ENCODE peak calls at places on chromosomes 12 and 14, in nine cellular contexts. U is stomach, H is spleen, I is astrocyte, E is breast epithelium, Z is body of pancreas, D is IMR-90, Q is endodermal cell, S is psoas muscle. J is an unnamed sample.

GRCh38 chr12:23028158-23028802 is 403.3 kb downstream of the ETNK1 start:
- DNase-seq in I (no peak), S (no peak), E (no peak), D (peak; percentile 12), Z (no peak), U (no peak), Q (peak; percentile 53), H (no peak), J (peak; percentile 82)

GRCh38 chr14:55580401-55581010 is 499 bp downstream of the KTN1 start:
- DNase-seq in Q (peak; percentile 80), I (no peak), H (peak; percentile 93), U (peak; percentile 36), S (peak; percentile 64), Z (peak; percentile 47), E (peak; percentile 19), D (no peak), J (no peak)

GRCh38 chr14:33062476-33062875 is 123.8 kb downstream of the NPAS3 start:
- DNase-seq in Z (peak; percentile 4), H (no peak), I (no peak), E (no peak), D (no peak), S (no peak), U (no peak), Q (no peak), J (no peak)

GRCh38 chr12:12025799-12026386 is 44.8 kb upstream of the BCL2L14 start:
- DNase-seq in I (no peak), Z (no peak), D (no peak), U (no peak), S (no peak), E (no peak), H (no peak), Q (peak; percentile 13), J (no peak)

GRCh38 chr14:46147486-46147885 is 504.1 kb downstream of the RPL10L start:
- DNase-seq in Q (no peak), U (no peak), D (no peak), H (no peak), Z (no peak), I (no peak), S (no peak), E (no peak), J (no peak)

GRCh38 chr14:52380294-52380693 is 66.2 kb downstream of the PTGER2 start:
- DNase-seq in H (no peak), Z (no peak), I (peak; percentile 64), S (no peak), D (peak; percentile 75), E (no peak), Q (no peak), U (no peak), J (peak; percentile 23)

GRCh38 chr12:112005419-112006395 is 7.3 kb downstream of the TMEM116 start:
- DNase-seq in Z (peak; percentile 65), S (no peak), E (peak; percentile 70), D (peak; percentile 46), I (no peak), H (no peak), Q (peak; percentile 91), U (peak; percentile 67), J (no peak)

GRCh38 chr14:59895721-59896120 is 24.2 kb upstream of the LRRC9 start:
- DNase-seq in Q (no peak), E (no peak), D (no peak), I (no peak), S (no peak), Z (no peak), U (no peak), H (no peak), J (no peak)

GRCh38 chr12:58288191-58288590 is 346.8 kb downstream of the ATP23 start:
- DNase-seq in D (peak; percentile 67), H (no peak), S (no peak), U (no peak), Z (no peak), E (peak; percentile 18), I (peak; percentile 71), Q (no peak), J (no peak)

GRCh38 chr12:1836854-1837411 is 16.6 kb downstream of the LRTM2 start:
- DNase-seq in E (peak; percentile 22), D (no peak), H (peak; percentile 66), U (no peak), Z (no peak), Q (no peak), I (no peak), S (peak; percentile 4), J (no peak)

GRCh38 chr12:120249875-120250795 is 15.4 kb downstream of the PXN start:
- DNase-seq in D (no peak), Z (peak; percentile 49), U (no peak), Q (peak; percentile 47), I (no peak), H (peak; percentile 81), S (peak; percentile 88), E (no peak), J (peak; percentile 7)

GRCh38 chr12:49019435-49020317 is 1.1 kb upstream of the PRKAG1 start:
- DNase-seq in Q (peak; percentile 87), I (no peak), H (no peak), S (no peak), Z (peak; percentile 38), D (peak; percentile 23), E (no peak), U (no peak), J (peak; percentile 4)

GRCh38 chr14:57179273-57179672 is 89.4 kb downstream of the EXOC5 start:
- DNase-seq in D (no peak), E (no peak), I (no peak), U (no peak), H (no peak), S (no peak), Z (no peak), Q (peak; percentile 55), J (no peak)

DNA sequence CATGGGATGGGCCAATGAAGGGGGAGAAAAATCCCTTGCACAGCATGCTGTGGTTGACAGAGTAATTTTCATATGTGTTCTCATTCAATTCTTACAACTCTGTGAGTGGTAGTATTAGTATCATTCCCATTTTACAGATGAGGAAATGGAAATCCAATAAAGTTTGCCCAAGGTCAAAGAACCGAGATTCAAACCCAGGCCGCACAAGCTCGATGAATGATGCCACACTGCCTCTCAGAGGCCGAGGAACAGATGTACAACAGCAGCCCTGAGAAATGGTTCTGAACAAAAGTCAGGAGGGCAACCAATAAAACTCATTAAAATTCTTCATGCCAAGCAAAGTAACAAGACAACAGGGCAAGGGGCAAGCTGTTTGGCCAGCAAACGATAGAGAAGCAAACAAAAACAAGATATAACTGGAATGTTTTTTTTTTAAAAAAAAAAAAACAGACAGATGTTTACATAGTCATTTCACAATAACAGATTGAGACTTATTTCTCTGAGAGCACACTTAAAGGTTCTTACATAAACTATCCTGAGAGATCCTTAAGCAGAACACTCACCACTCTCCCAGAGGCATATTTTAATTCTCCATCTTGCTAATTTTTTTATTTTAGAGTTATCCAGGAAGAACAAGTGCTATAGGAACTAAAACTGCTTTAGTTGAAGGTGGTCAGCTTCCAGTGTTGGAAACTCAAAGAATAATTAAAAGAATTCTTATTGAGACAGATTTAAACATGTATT is 85.8 kb downstream of the EXOC5 start:
- DNase-seq in Q (peak; percentile 78), E (no peak), D (peak; percentile 2), H (no peak), Z (peak; percentile 6), U (no peak), S (no peak), I (no peak), J (no peak)
- TF ChIP-seq CTCF in Q (peak; percentile 91), E (no peak), D (peak; percentile 31), H (no peak), Z (peak; percentile 10), U (no peak), S (no peak), I (peak; percentile 18), J (peak; percentile 60)

DNA sequence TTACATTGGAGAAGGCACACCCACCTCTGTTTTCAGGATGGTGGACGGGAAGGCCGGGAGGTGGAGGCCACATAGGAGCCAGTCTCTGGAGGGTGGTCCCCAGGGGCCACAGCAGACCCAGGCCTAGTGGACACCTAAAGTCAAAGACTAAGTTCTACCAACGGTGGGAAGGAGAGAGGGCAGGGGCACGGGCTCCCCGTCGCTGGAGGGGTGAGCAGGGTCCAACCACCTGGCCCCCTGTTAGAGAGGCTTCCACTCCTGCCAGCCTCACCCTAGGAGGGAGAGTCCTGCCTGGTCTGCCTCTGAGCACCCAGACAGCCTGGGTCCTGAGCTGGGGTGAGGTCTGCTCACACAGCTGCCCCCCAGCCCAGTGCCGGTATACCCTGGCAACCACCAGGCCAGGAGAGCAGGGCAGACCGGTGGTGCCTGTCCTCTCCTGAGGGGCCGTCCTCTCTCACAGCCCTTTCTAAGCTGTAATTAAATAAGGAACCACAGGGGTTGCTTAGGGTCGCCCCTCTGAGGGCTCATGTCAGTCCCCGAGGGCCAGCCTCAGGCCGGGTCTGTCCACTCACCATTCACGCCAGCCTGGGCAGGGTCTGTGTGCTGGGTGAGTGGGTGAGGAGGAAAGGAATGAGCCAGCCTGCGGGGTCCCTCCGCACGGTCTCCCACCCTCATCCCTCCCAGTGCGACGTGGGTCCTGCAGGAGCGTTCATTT is 2.3 kb downstream of the INF2 start:
- DNase-seq in Z (no peak), Q (no peak), E (no peak), U (no peak), H (no peak), I (no peak), D (no peak), S (no peak), J (no peak)
- H3K4me1 ChIP-seq in Z (peaks cover 43% of the 10 kb centered on the region), Q (peaks cover 23% of the 10 kb centered on the region), E (peaks cover 45% of the 10 kb centered on the region), U (peaks cover 97% of the 10 kb centered on the region), H (peaks cover 77% of the 10 kb centered on the region), I (peaks cover 62% of the 10 kb centered on the region), D (peaks cover 43% of the 10 kb centered on the region), S (peaks cover 50% of the 10 kb centered on the region), J (peaks cover 27% of the 10 kb centered on the region)

GRCh38 chr12:5050542-5050941 is 6.9 kb downstream of the KCNA5 start:
- DNase-seq in D (no peak), I (no peak), Z (no peak), E (no peak), S (no peak), H (no peak), Q (no peak), U (no peak), J (no peak)
- TF ChIP-seq CTCF in D (no peak), I (no peak), Z (no peak), E (no peak), S (no peak), H (no peak), Q (no peak), U (no peak), J (no peak)

GRCh38 chr12:130762319-130762675 is 46.2 kb upstream of the RIMBP2 start:
- DNase-seq in Q (no peak), U (no peak), S (no peak), H (no peak), D (no peak), Z (no peak), I (no peak), E (no peak), J (no peak)
- H3K4me1 ChIP-seq in Q (no peaks in the 10 kb centered on the region), U (no peaks in the 10 kb centered on the region), S (no peaks in the 10 kb centered on the region), H (no peaks in the 10 kb centered on the region), D (no peaks in the 10 kb centered on the region), Z (no peaks in the 10 kb centered on the region), I (no peaks in the 10 kb centered on the region), E (no peaks in the 10 kb centered on the region), J (no peaks in the 10 kb centered on the region)

GRCh38 chr14:87013583-87013982 is 979.4 kb downstream of the GALC start:
- DNase-seq in U (no peak), Z (no peak), H (no peak), D (peak; percentile 88), E (no peak), I (peak; percentile 83), Q (no peak), S (no peak), J (peak; percentile 26)
- TF ChIP-seq CTCF in U (no peak), Z (no peak), H (no peak), D (no peak), E (no peak), I (no peak), Q (no peak), S (no peak), J (no peak)